ENCODE peak calls at places on chromosomes 6 and 20, in nine cellular contexts. F is tibial nerve, U is A673, Y is neural progenitor cell, C is adipocyte, X is breast epithelium, Q is pancreas, M is body of pancreas, V is fibroblast of lung. L is an unnamed sample.

GRCh38 chr6:21992178-21992967 is 304.5 kb downstream of the PRL start:
- DNase-seq in M (no peak), U (peak), F (no peak), V (peak), Y (no peak), X (no peak), Q (no peak), C (peak), L (peak)

GRCh38 chr6:157764346-157765068 is 58.5 kb upstream of the SNX9 start:
- DNase-seq in F (peak), V (peak), Y (peak), M (peak), X (peak), C (peak), U (peak), Q (peak), L (peak)

GRCh38 chr6:33885121-33886057 is 81.6 kb upstream of the MLN start:
- DNase-seq in Y (no peak), U (no peak), Q (no peak), C (peak), V (no peak), M (no peak), F (no peak), X (no peak), L (no peak)

GRCh38 chr6:30893001-30893591 is 8.8 kb downstream of the DDR1 start:
- DNase-seq in Y (peak), F (no peak), X (no peak), U (no peak), M (no peak), V (no peak), C (no peak), Q (peak), L (no peak)

GRCh38 chr20:61875221-61875885 is 190.3 kb downstream of the TAF4 start:
- DNase-seq in V (no peak), C (no peak), F (no peak), X (peak), Q (no peak), Y (peak), U (no peak), M (no peak), L (no peak)

GRCh38 chr6:101401792-101402617 is 8.5 kb downstream of the GRIK2 start:
- DNase-seq in F (no peak), M (peak), X (no peak), Q (no peak), V (no peak), U (no peak), C (no peak), Y (peak), L (no peak)

GRCh38 chr6:139711714-139712585 is 337.5 kb upstream of the CITED2 start:
- DNase-seq in M (no peak), U (no peak), X (no peak), Q (no peak), Y (no peak), F (no peak), C (peak), V (peak), L (no peak)

GRCh38 chr20:11301699-11302098 is 616.0 kb upstream of the BTBD3 start:
- DNase-seq in Y (peak), C (no peak), F (no peak), Q (no peak), X (no peak), U (no peak), V (no peak), M (no peak), L (no peak)

GRCh38 chr6:26576929-26577719 is 19.6 kb upstream of the ABT1 start:
- DNase-seq in C (peak), Y (peak), X (no peak), V (peak), F (no peak), M (peak), U (peak), Q (no peak), L (no peak)

GRCh38 chr6:140441256-140441655 is 1066.8 kb upstream of the CITED2 start:
- DNase-seq in F (peak), M (peak), C (peak), Q (peak), X (peak), U (peak), V (peak), Y (peak), L (no peak)

GRCh38 chr6:77455271-77455670 is 8.0 kb downstream of the HTR1B start:
- DNase-seq in C (peak), Q (no peak), V (no peak), F (no peak), Y (no peak), U (no peak), X (no peak), M (no peak), L (no peak)

GRCh38 chr6:140909156-140909555 is 1223.6 kb upstream of the GJE1 start:
- DNase-seq in Y (no peak), U (no peak), Q (no peak), V (peak), M (no peak), X (no peak), F (no peak), C (peak), L (peak)

GRCh38 chr6:61193771-61194170 is 1092.3 kb downstream of the KHDRBS2 start:
- DNase-seq in C (no peak), M (no peak), F (no peak), Q (no peak), Y (no peak), U (no peak), V (no peak), X (no peak), L (no peak)

GRCh38 chr20:29756664-29757063 is 1500.8 kb upstream of the DEFB115 start:
- DNase-seq in V (no peak), U (no peak), X (no peak), M (no peak), C (no peak), Y (no peak), F (no peak), Q (no peak), L (no peak)

GRCh38 chr6:24961852-24962251 is 26.1 kb upstream of the RIPOR2 start:
- DNase-seq in X (no peak), U (no peak), V (no peak), F (no peak), Y (no peak), Q (no peak), C (no peak), M (no peak), L (no peak)

GRCh38 chr20:3804254-3804751 is 8.2 kb downstream of the CDC25B start:
- DNase-seq in Y (no peak), U (no peak), M (no peak), C (no peak), Q (no peak), F (no peak), V (peak), X (no peak), L (no peak)

GRCh38 chr6:125855783-125856182 is 65.0 kb downstream of the NCOA7 start:
- DNase-seq in Y (no peak), V (no peak), M (no peak), U (no peak), Q (no peak), C (no peak), F (no peak), X (no peak), L (no peak)

GRCh38 chr6:56766806-56767178 is 124.1 kb upstream of the DST start:
- DNase-seq in C (peak), M (no peak), X (no peak), Q (no peak), V (peak), U (no peak), F (no peak), Y (no peak), L (peak)

GRCh38 chr6:168309997-168310396 is 9.6 kb downstream of the DACT2 start:
- DNase-seq in U (no peak), Y (no peak), C (no peak), M (no peak), F (no peak), Q (no peak), X (no peak), V (no peak), L (no peak)

GRCh38 chr6:118565317-118565960 is 17.3 kb downstream of the PLN start:
- DNase-seq in U (no peak), X (no peak), Y (no peak), C (no peak), Q (no peak), F (no peak), V (no peak), M (no peak), L (no peak)

GRCh38 chr20:45911486-45912343 is at the start of gene PLTP:
- DNase-seq in V (peak), Q (peak), M (peak), F (peak), C (peak), X (peak), U (peak), Y (peak), L (no peak)

GRCh38 chr6:157965387-157965786 is 16.3 kb upstream of the SYNJ2 start:
- DNase-seq in Y (no peak), C (no peak), V (no peak), U (no peak), M (no peak), Q (no peak), F (no peak), X (no peak), L (no peak)

DNA sequence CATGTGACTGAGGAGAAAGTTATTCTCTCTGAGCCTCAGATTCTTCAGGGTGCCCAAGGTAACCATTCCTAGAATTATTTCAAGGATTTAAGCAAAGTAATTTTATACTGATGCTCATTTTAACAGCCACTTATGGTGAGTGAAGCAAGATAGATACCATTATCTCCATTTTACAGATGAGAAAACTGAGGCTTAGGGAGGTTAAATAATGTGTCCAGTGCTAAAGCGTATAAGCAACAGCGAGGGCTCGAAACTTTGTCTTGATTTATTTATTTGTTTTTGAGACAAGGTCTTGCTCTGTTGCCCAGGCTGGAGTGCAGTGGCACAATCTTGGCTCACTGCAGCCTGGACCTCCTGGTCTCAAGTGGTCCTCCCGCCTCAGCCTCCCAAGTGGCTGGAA is 53.6 kb downstream of the FOXF2 start:
- DNase-seq in Q (no peak), Y (no peak), M (no peak), X (no peak), F (no peak), V (no peak), C (no peak), U (no peak), L (no peak)
- H3K4me3 ChIP-seq in Q (no peak), Y (no peak), M (no peak), X (no peak), F (no peak), V (no peak), C (no peak), U (no peak), L (no peak)

GRCh38 chr6:3987576-3987975 is 91.4 kb downstream of the FAM217A start:
- DNase-seq in V (no peak), F (no peak), U (no peak), X (no peak), C (no peak), M (no peak), Y (no peak), Q (no peak), L (no peak)

GRCh38 chr6:3987072-3987471 is 91.9 kb downstream of the FAM217A start:
- DNase-seq in C (peak), Q (no peak), V (peak), U (no peak), Y (peak), M (peak), X (no peak), F (no peak), L (peak)

GRCh38 chr6:3991941-3992340 is 87.0 kb downstream of the FAM217A start:
- DNase-seq in C (no peak), V (no peak), Y (no peak), Q (no peak), M (no peak), X (no peak), F (no peak), U (no peak), L (no peak)

GRCh38 chr6:3986241-3986640 is 92.7 kb downstream of the FAM217A start:
- DNase-seq in Q (no peak), M (no peak), U (no peak), C (no peak), V (no peak), F (no peak), Y (no peak), X (no peak), L (no peak)

GRCh38 chr6:3990692-3991491 is 88.0 kb downstream of the FAM217A start:
- DNase-seq in X (peak), Q (peak), C (peak), Y (peak), U (peak), V (peak), F (peak), M (peak), L (peak)
- H3K4me3 ChIP-seq in X (peak), Q (peak), C (peak), Y (no peak), U (no peak), V (peak), F (no peak), M (no peak), L (peak)

GRCh38 chr6:15968519-15968918 is 160.4 kb upstream of the MYLIP start:
- DNase-seq in F (no peak), C (no peak), Q (no peak), U (no peak), Y (no peak), M (no peak), X (no peak), V (no peak), L (no peak)
- H3K4me3 ChIP-seq in F (no peak), C (no peak), Q (no peak), U (no peak), Y (no peak), M (no peak), X (no peak), V (no peak), L (no peak)

DNA sequence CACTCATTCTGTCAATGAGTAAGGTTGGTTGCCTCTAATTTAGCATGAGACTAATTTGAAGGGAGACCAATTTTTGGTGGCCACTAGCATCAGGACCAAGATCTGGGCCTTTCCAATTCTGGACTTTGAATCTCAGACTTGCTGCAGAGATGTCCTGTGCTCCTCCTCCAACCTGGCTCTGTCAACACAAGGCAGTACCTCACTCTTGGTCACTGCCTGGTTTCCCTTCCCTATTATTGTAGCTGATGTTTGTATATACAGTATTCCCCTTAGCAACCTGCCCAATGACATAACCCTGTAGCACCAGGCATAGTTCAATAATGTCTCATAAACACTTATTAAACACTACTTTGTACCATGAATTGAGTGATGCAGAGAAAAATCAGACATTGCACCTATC is 50.4 kb downstream of the UNC5CL start:
- DNase-seq in C (no peak), Q (no peak), V (no peak), U (no peak), Y (no peak), M (no peak), X (no peak), F (no peak), L (no peak)
- H3K4me3 ChIP-seq in C (no peak), Q (no peak), V (no peak), U (no peak), Y (no peak), M (no peak), X (no peak), F (no peak), L (no peak)

GRCh38 chr6:36285187-36285612 is 15.3 kb downstream of the PNPLA1 start:
- DNase-seq in M (no peak), F (no peak), U (no peak), V (no peak), C (no peak), Q (no peak), Y (peak), X (no peak), L (no peak)
- H3K4me3 ChIP-seq in M (no peak), F (no peak), U (no peak), V (no peak), C (no peak), Q (no peak), Y (no peak), X (no peak), L (no peak)

DNA sequence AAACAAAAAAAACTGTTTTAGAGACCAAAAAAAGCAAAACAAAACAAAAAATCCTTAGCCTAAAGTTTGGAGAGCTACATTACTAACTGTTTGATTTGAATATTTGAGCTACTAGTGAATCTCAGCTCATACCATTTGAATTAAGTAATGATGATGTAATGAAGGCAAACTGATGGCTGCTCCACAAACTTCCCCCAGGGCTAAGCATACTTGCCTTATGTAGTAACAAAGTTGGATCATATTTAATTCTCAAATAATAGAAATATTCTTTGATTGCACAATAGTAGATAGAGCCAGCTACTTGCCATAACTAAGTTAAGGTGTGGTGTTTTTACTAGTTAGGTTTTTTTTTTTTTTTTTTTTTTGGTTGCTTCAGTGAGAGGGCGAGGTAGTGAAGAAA is 2.8 kb downstream of the RAB32 start:
- DNase-seq in X (peak), Q (no peak), F (no peak), V (peak), M (peak), Y (no peak), U (no peak), C (peak), L (peak)
- H3K4me3 ChIP-seq in X (no peak), Q (peak), F (no peak), V (peak), M (no peak), Y (no peak), U (no peak), C (peak), L (no peak)

DNA sequence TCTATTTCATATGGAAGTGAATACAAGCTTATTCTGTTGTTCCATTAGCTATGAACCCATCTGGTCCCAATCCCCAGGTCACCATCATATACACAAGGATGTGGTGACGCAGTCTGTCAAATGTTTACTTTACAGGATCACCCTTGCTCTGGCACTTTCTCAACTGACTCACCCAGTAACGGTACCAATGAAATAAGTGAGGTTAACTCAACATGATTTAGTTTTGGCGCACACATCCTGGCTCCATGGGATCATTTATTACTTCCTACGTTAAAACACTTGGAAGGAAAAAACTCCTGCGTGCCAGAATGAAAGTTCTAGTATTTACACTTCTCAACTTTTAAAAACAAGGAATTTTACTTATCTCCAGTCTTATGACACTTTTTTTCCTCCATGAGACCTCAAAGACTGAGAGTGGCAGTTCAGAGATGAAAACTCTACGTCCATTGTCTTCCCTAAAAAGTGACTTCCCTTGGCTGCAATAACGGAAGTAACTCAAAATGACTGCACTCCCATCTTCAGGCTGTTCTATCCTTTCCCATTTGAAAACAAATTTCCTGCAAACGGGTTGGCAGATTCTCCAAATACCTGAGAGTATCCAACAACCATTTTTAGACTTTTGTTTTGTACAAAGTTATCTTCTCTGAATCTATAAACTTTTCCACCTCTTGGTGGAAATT is 15.9 kb downstream of the AGPAT4 start:
- DNase-seq in X (no peak), U (no peak), C (peak), M (no peak), F (no peak), Y (no peak), Q (no peak), V (peak), L (peak)
- H3K4me3 ChIP-seq in X (no peak), U (no peak), C (peak), M (no peak), F (no peak), Y (no peak), Q (no peak), V (peak), L (no peak)

GRCh38 chr6:152248987-152249386 is 388.2 kb downstream of the SYNE1 start:
- DNase-seq in M (no peak), F (no peak), X (no peak), Y (no peak), Q (no peak), U (no peak), V (no peak), C (no peak), L (no peak)

GRCh38 chr6:152250127-152250526 is 387.0 kb downstream of the SYNE1 start:
- DNase-seq in F (no peak), C (no peak), V (no peak), Y (no peak), Q (no peak), M (no peak), X (no peak), U (no peak), L (no peak)

GRCh38 chr6:152240983-152241766 is 396.0 kb downstream of the SYNE1 start:
- DNase-seq in U (no peak), C (no peak), X (no peak), F (no peak), Y (no peak), Q (no peak), V (no peak), M (peak), L (no peak)

GRCh38 chr6:152244998-152245630 is 392.0 kb downstream of the SYNE1 start:
- DNase-seq in F (no peak), X (no peak), U (no peak), M (no peak), Q (no peak), V (peak), Y (no peak), C (peak), L (no peak)

DNA sequence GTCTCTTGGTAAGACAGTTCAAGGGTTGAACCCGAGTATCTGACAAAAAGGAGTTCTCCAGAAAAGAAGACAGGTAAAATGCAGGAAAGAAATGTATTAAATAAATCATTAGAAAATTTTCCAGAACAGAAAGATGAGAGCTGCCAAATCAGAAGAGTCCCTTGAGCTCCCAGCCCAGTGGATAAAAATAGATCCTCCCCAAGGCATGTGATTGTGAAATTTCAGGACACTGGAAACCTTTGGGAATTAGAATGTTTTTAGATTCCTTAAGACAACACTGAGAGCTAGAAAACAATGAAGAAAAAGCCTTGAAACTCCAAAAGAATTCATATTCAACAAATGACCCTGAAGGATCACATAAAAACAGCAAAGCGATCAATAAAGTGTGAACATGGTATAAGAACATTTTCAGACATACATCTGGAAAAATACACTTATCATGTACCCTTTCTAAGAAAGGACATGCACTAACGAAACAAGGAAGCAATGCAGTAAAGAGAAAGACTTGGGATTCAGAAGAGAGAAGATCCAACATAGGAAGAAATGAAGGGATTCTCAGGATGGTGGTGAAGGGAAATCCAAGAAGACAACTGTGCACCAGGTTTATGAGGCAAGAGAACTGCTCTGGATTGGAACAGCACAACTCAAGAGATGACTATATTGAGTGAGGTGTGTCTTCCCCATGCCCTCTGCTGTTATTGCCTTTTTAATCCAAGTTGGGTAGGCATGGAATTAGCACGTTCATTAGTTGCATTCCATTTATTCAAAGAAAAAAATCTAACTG is 390.4 kb downstream of the SYNE1 start:
- DNase-seq in M (no peak), U (no peak), Q (no peak), V (peak), Y (no peak), F (no peak), X (no peak), C (peak), L (no peak)
- H3K4me3 ChIP-seq in M (no peak), U (no peak), Q (no peak), V (no peak), Y (no peak), F (no peak), X (no peak), C (no peak), L (no peak)

GRCh38 chr20:56247954-56248782 is at the start of gene MC3R:
- DNase-seq in V (peak), X (peak), Q (peak), C (peak), Y (peak), U (peak), F (no peak), M (peak), L (no peak)
- H3K4me3 ChIP-seq in V (no peak), X (no peak), Q (no peak), C (no peak), Y (no peak), U (no peak), F (no peak), M (no peak), L (no peak)

L was measured in skeletal muscle cell.